ENCODE peak calls at places on chromosomes 11 and 22, in five cellular contexts. One of them, this sample, is unnamed.
A peak's percentile ranks its signal among the peaks of the same experiment; 100 is the strongest.

GRCh38 chr11:127017482-127017881 is 16.9 kb upstream of the KIRREL3 start:
- DNase-seq in endodermal cell: peak; percentile 77
- DNase-seq in breast epithelium: no peak
- DNase-seq in pancreas: no peak
- DNase-seq in IMR-90: peak; percentile 93
- DNase-seq in this sample: no peak

GRCh38 chr22:48663297-48663696 is 1164.4 kb downstream of the BRD1 start:
- DNase-seq in endodermal cell: peak; percentile 75
- DNase-seq in breast epithelium: no peak
- DNase-seq in pancreas: no peak
- DNase-seq in IMR-90: no peak
- DNase-seq in this sample: no peak

GRCh38 chr11:106369224-106369623 is 291.8 kb downstream of the AASDHPPT start:
- DNase-seq in endodermal cell: no peak
- DNase-seq in breast epithelium: no peak
- DNase-seq in pancreas: no peak
- DNase-seq in IMR-90: peak; percentile 14
- DNase-seq in this sample: no peak

GRCh38 chr11:121449123-121449522 is 3.0 kb upstream of the SORL1 start:
- DNase-seq in endodermal cell: no peak
- DNase-seq in breast epithelium: no peak
- DNase-seq in pancreas: no peak
- DNase-seq in IMR-90: no peak
- DNase-seq in this sample: no peak

GRCh38 chr11:12075822-12076821 is 34.3 kb upstream of the MICAL2 start:
- DNase-seq in endodermal cell: no peak
- DNase-seq in breast epithelium: no peak
- DNase-seq in pancreas: no peak
- DNase-seq in IMR-90: peak; percentile 100
- DNase-seq in this sample: peak; percentile 30

GRCh38 chr22:42169055-42169469 is 38.5 kb upstream of the CYP2D6 start:
- DNase-seq in endodermal cell: peak; percentile 95
- DNase-seq in breast epithelium: no peak
- DNase-seq in pancreas: peak; percentile 43
- DNase-seq in IMR-90: peak; percentile 70
- DNase-seq in this sample: peak; percentile 62

GRCh38 chr22:43313497-43314474 is 29.4 kb downstream of the SCUBE1 start:
- DNase-seq in endodermal cell: no peak
- DNase-seq in breast epithelium: no peak
- DNase-seq in pancreas: no peak
- DNase-seq in IMR-90: no peak
- DNase-seq in this sample: no peak

GRCh38 chr11:90414221-90414620 is 191.4 kb upstream of the CHORDC1 start:
- DNase-seq in endodermal cell: no peak
- DNase-seq in breast epithelium: no peak
- DNase-seq in pancreas: no peak
- DNase-seq in IMR-90: no peak
- DNase-seq in this sample: no peak

GRCh38 chr11:1640076-1640946 is 10.7 kb downstream of the KRTAP5-5 start:
- DNase-seq in endodermal cell: peak; percentile 90
- DNase-seq in breast epithelium: peak; percentile 25
- DNase-seq in pancreas: peak; percentile 23
- DNase-seq in IMR-90: no peak
- DNase-seq in this sample: no peak

GRCh38 chr22:20114506-20115475 is 1.1 kb upstream of the RANBP1 start:
- DNase-seq in endodermal cell: no peak
- DNase-seq in breast epithelium: no peak
- DNase-seq in pancreas: no peak
- DNase-seq in IMR-90: no peak
- DNase-seq in this sample: no peak

GRCh38 chr11:67409261-67409666 is 5.4 kb downstream of the TBC1D10C start:
- DNase-seq in endodermal cell: no peak
- DNase-seq in breast epithelium: no peak
- DNase-seq in pancreas: no peak
- DNase-seq in IMR-90: no peak
- DNase-seq in this sample: no peak

GRCh38 chr22:20106205-20106848 is 9.6 kb upstream of the RANBP1 start:
- DNase-seq in endodermal cell: no peak
- DNase-seq in breast epithelium: no peak
- DNase-seq in pancreas: no peak
- DNase-seq in IMR-90: no peak
- DNase-seq in this sample: no peak

GRCh38 chr11:45031912-45032519 is 81.3 kb upstream of the TP53I11 start:
- DNase-seq in endodermal cell: no peak
- DNase-seq in breast epithelium: no peak
- DNase-seq in pancreas: no peak
- DNase-seq in IMR-90: no peak
- DNase-seq in this sample: no peak

GRCh38 chr11:12754582-12755250 is 80.5 kb downstream of the TEAD1 start:
- DNase-seq in endodermal cell: no peak
- DNase-seq in breast epithelium: no peak
- DNase-seq in pancreas: no peak
- DNase-seq in IMR-90: no peak
- DNase-seq in this sample: no peak

GRCh38 chr11:131895865-131896264 is 525.5 kb downstream of the NTM start:
- DNase-seq in endodermal cell: no peak
- DNase-seq in breast epithelium: no peak
- DNase-seq in pancreas: no peak
- DNase-seq in IMR-90: no peak
- DNase-seq in this sample: no peak
- H3K27me3 ChIP-seq in endodermal cell: no peaks in the 10 kb centered on the region
- H3K27me3 ChIP-seq in breast epithelium: no peaks in the 10 kb centered on the region
- H3K27me3 ChIP-seq in pancreas: peaks cover 6% of the 10 kb centered on the region
- H3K27me3 ChIP-seq in IMR-90: no peaks in the 10 kb centered on the region
- H3K27me3 ChIP-seq in this sample: no peaks in the 10 kb centered on the region

DNA sequence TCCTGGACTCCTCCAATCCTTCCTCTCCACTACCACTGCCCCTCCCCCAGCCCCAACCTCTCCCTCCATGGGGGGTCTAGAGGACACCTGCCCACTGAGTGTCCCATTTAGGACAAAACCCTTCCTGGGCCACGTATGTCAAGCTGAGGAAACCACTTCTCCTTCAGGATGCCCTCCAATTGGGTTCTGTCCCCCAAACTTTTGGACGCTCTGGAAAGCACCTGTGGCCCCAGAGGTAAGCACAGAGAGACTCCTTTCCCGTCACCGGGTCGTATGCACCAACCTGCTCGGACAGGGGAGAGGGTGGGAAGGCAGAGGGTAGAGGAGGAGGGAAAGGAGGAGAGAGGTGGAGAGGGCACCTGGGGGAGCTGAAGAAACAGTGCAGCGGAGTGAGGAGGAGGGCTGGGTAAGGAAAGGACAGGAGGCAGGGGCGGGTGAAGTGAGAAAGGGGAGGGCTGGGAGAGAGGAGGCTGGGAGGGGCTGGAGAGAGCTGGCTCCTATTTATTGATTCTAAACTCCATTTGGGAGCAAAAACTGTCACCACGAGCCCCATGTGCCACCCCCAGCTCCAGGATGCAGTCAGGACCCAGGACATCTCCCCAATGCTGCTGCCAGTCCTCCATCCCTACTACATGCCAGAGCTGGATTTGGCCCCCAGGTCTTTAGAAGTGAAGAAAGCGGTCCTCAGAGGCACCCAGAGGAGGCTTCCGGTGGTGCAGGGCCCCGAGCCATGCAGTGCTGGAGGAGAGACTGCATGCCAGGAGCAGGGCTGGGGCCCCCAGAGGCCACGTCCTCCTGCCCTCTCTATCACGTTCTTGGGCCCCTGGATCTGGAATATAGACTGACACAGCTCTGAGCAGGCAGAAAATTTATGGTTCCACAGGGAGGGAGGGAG is 53.6 kb downstream of the SLC22A12 start:
- DNase-seq in endodermal cell: peak; percentile 74
- DNase-seq in breast epithelium: no peak
- DNase-seq in pancreas: no peak
- DNase-seq in IMR-90: no peak
- DNase-seq in this sample: no peak
- H3K27me3 ChIP-seq in endodermal cell: peaks cover 67% of the 10 kb centered on the region
- H3K27me3 ChIP-seq in breast epithelium: peaks cover 48% of the 10 kb centered on the region
- H3K27me3 ChIP-seq in pancreas: no peaks in the 10 kb centered on the region
- H3K27me3 ChIP-seq in IMR-90: peaks cover 90% of the 10 kb centered on the region
- H3K27me3 ChIP-seq in this sample: no peaks in the 10 kb centered on the region

DNA sequence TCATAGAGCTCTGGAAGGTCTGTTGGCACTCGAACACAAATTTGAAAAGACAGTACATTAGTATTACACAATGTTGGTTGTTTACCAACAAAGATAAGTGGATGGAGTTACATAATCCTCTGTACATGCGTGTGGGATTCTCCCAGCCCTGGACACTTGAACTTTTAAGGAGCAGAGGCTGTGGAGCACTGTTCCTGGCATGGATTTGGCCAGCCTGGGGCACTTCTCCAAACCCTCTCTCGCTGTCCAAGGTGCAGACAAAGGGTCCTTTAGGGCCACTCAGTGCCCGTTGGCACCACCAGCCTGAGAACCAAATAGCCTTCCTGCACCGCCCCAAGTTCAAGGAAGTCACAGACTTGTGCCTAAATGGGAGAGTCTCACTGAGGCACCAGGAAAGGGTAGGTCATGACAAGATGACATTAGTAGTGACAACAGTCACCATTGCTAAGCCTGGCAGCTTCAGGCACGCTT is 1.6 kb upstream of the ANO1 start:
- DNase-seq in endodermal cell: no peak
- DNase-seq in breast epithelium: peak; percentile 56
- DNase-seq in pancreas: no peak
- DNase-seq in IMR-90: no peak
- DNase-seq in this sample: no peak
- H3K27me3 ChIP-seq in endodermal cell: peaks cover 99% of the 10 kb centered on the region
- H3K27me3 ChIP-seq in breast epithelium: no peaks in the 10 kb centered on the region
- H3K27me3 ChIP-seq in pancreas: no peaks in the 10 kb centered on the region
- H3K27me3 ChIP-seq in IMR-90: no peaks in the 10 kb centered on the region
- H3K27me3 ChIP-seq in this sample: peaks cover 3% of the 10 kb centered on the region

GRCh38 chr11:61195016-61195695 is 8.2 kb upstream of the PGA3 start:
- DNase-seq in endodermal cell: no peak
- DNase-seq in breast epithelium: no peak
- DNase-seq in pancreas: no peak
- DNase-seq in IMR-90: no peak
- DNase-seq in this sample: no peak

GRCh38 chr11:61198948-61199523 is 4.3 kb upstream of the PGA3 start:
- DNase-seq in endodermal cell: no peak
- DNase-seq in breast epithelium: no peak
- DNase-seq in pancreas: no peak
- DNase-seq in IMR-90: no peak
- DNase-seq in this sample: no peak

GRCh38 chr11:61201476-61201875 is 1.8 kb upstream of the PGA3 start:
- DNase-seq in endodermal cell: no peak
- DNase-seq in breast epithelium: no peak
- DNase-seq in pancreas: no peak
- DNase-seq in IMR-90: no peak
- DNase-seq in this sample: no peak

GRCh38 chr11:61195710-61196109 is 7.6 kb upstream of the PGA3 start:
- DNase-seq in endodermal cell: no peak
- DNase-seq in breast epithelium: no peak
- DNase-seq in pancreas: no peak
- DNase-seq in IMR-90: no peak
- DNase-seq in this sample: no peak

DNA sequence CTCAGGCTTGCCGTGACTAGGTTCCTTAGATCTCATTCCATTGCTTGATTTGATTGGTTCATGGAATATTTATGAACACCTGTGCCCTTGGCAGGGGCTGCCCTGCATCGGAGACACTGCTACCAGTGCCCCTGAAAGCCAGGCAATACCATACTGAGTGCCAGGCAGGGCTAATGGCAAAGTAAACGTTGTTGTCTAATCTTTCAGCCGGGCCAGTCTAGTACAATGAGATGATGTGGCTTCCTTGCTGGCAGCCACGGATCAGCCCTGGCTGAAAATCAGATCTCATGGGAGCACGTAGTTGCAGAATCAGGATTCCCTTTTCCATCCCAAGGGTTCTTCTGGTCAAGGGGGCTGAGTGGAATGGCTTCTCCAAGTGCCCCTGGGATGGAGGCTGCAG is 4.9 kb upstream of the PGA3 start:
- DNase-seq in endodermal cell: no peak
- DNase-seq in breast epithelium: no peak
- DNase-seq in pancreas: no peak
- DNase-seq in IMR-90: no peak
- DNase-seq in this sample: no peak
- H3K27me3 ChIP-seq in endodermal cell: peaks cover 25% of the 10 kb centered on the region
- H3K27me3 ChIP-seq in breast epithelium: no peaks in the 10 kb centered on the region
- H3K27me3 ChIP-seq in pancreas: no peaks in the 10 kb centered on the region
- H3K27me3 ChIP-seq in IMR-90: peaks cover 33% of the 10 kb centered on the region
- H3K27me3 ChIP-seq in this sample: no peaks in the 10 kb centered on the region

GRCh38 chr11:120257346-120257745 is 17.4 kb downstream of the POU2F3 start:
- DNase-seq in endodermal cell: no peak
- DNase-seq in breast epithelium: no peak
- DNase-seq in pancreas: no peak
- DNase-seq in IMR-90: no peak
- DNase-seq in this sample: no peak

GRCh38 chr11:120256178-120256577 is 16.2 kb downstream of the POU2F3 start:
- DNase-seq in endodermal cell: no peak
- DNase-seq in breast epithelium: no peak
- DNase-seq in pancreas: no peak
- DNase-seq in IMR-90: no peak
- DNase-seq in this sample: no peak

GRCh38 chr11:120255519-120255866 is 15.6 kb downstream of the POU2F3 start:
- DNase-seq in endodermal cell: peak; percentile 90
- DNase-seq in breast epithelium: no peak
- DNase-seq in pancreas: no peak
- DNase-seq in IMR-90: no peak
- DNase-seq in this sample: no peak

GRCh38 chr11:120256779-120257178 is 16.8 kb downstream of the POU2F3 start:
- DNase-seq in endodermal cell: no peak
- DNase-seq in breast epithelium: no peak
- DNase-seq in pancreas: no peak
- DNase-seq in IMR-90: no peak
- DNase-seq in this sample: no peak

DNA sequence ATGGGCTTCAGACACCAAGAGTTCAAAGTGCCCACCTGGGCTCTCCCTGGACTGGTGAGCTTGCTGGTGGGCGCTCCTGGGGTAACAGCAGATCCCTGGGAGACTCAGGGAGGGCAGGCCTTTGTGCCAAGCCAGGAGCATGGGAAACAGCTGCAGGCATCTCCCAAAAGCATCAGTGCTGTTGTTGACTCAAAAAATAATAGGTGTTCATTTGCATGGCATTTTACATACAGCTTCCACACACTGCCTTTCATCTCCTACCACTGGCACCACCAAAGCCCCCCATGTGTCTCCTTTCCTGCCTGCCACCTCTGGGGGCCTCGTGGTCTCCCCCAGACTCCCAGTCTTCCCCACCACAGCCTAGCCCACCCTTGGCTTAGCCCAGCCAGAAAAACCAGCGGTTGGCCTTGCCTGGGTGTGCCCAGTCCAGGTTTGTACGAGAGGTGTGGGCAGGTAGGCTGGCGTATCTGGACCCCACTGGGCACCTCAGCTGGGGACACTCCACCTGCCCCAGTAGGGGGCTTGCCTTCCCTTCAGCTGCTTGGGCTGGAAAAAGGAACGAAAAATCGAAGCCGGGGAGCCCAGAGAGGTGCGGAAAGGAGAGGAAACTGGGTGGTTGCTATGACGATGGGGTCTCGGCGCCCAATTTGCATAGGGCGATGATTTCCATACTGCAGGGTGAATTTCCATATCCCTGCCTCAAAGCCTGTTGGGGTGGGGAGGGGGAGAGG is 15.0 kb downstream of the POU2F3 start:
- DNase-seq in endodermal cell: no peak
- DNase-seq in breast epithelium: no peak
- DNase-seq in pancreas: no peak
- DNase-seq in IMR-90: no peak
- DNase-seq in this sample: no peak
- H3K27me3 ChIP-seq in endodermal cell: peaks cover 17% of the 10 kb centered on the region
- H3K27me3 ChIP-seq in breast epithelium: no peaks in the 10 kb centered on the region
- H3K27me3 ChIP-seq in pancreas: peaks cover 3% of the 10 kb centered on the region
- H3K27me3 ChIP-seq in IMR-90: peaks cover 72% of the 10 kb centered on the region
- H3K27me3 ChIP-seq in this sample: peaks cover 50% of the 10 kb centered on the region

GRCh38 chr11:31806186-31806943 is 4.8 kb downstream of the PAX6 start:
- DNase-seq in endodermal cell: no peak
- DNase-seq in breast epithelium: no peak
- DNase-seq in pancreas: no peak
- DNase-seq in IMR-90: no peak
- DNase-seq in this sample: no peak
- H3K27me3 ChIP-seq in endodermal cell: peaks cover 93% of the 10 kb centered on the region
- H3K27me3 ChIP-seq in breast epithelium: peaks cover 99% of the 10 kb centered on the region
- H3K27me3 ChIP-seq in pancreas: peaks cover 89% of the 10 kb centered on the region
- H3K27me3 ChIP-seq in IMR-90: peaks cover 95% of the 10 kb centered on the region
- H3K27me3 ChIP-seq in this sample: peaks cover 67% of the 10 kb centered on the region

This sample was measured in dorsolateral prefrontal cortex.